ENCODE peak calls at places on chromosome 10, in seven cellular contexts. One of them, this sample, is unnamed.
A peak's percentile ranks its signal among the peaks of the same experiment; 100 is the strongest.

GRCh38 chr10:74825033-74825370 is 1.4 kb upstream of the KAT6B start:
- DNase-seq in right atrium auricular region: no peak
- DNase-seq in HuH-7.5: no peak
- DNase-seq in endodermal cell: no peak
- DNase-seq in astrocyte of the spinal cord: no peak
- DNase-seq in KBM-7: peak; percentile 57
- DNase-seq in SIG-M5: no peak
- DNase-seq in this sample: peak; percentile 90

GRCh38 chr10:110446277-110446676 is 51.4 kb upstream of the DUSP5 start:
- DNase-seq in right atrium auricular region: no peak
- DNase-seq in HuH-7.5: no peak
- DNase-seq in endodermal cell: peak; percentile 24
- DNase-seq in astrocyte of the spinal cord: no peak
- DNase-seq in KBM-7: no peak
- DNase-seq in SIG-M5: no peak
- DNase-seq in this sample: no peak

GRCh38 chr10:91798736-91799579 is 732 bp downstream of the TNKS2 start:
- DNase-seq in right atrium auricular region: no peak
- DNase-seq in HuH-7.5: no peak
- DNase-seq in endodermal cell: peak; percentile 79
- DNase-seq in astrocyte of the spinal cord: peak; percentile 50
- DNase-seq in KBM-7: peak; percentile 65
- DNase-seq in SIG-M5: peak; percentile 47
- DNase-seq in this sample: no peak

GRCh38 chr10:97822261-97822687 is 27.4 kb upstream of the GOLGA7B start:
- DNase-seq in right atrium auricular region: peak; percentile 61
- DNase-seq in HuH-7.5: no peak
- DNase-seq in endodermal cell: no peak
- DNase-seq in astrocyte of the spinal cord: no peak
- DNase-seq in KBM-7: no peak
- DNase-seq in SIG-M5: no peak
- DNase-seq in this sample: no peak

GRCh38 chr10:132961864-132962622 is 19.7 kb upstream of the CFAP46 start:
- DNase-seq in right atrium auricular region: peak; percentile 83
- DNase-seq in HuH-7.5: peak; percentile 35
- DNase-seq in endodermal cell: peak; percentile 95
- DNase-seq in astrocyte of the spinal cord: peak; percentile 58
- DNase-seq in KBM-7: peak; percentile 24
- DNase-seq in SIG-M5: no peak
- DNase-seq in this sample: peak; percentile 89

GRCh38 chr10:127715782-127716378 is 21.1 kb upstream of the FOXI2 start:
- DNase-seq in right atrium auricular region: no peak
- DNase-seq in HuH-7.5: no peak
- DNase-seq in endodermal cell: no peak
- DNase-seq in astrocyte of the spinal cord: peak; percentile 8
- DNase-seq in KBM-7: peak; percentile 31
- DNase-seq in SIG-M5: no peak
- DNase-seq in this sample: no peak

GRCh38 chr10:130729876-130730275 is 581.6 kb downstream of the TCERG1L start:
- DNase-seq in right atrium auricular region: no peak
- DNase-seq in HuH-7.5: no peak
- DNase-seq in endodermal cell: peak; percentile 12
- DNase-seq in astrocyte of the spinal cord: no peak
- DNase-seq in KBM-7: no peak
- DNase-seq in SIG-M5: no peak
- DNase-seq in this sample: no peak

GRCh38 chr10:27685686-27686085 is 59.9 kb downstream of the MKX start:
- DNase-seq in right atrium auricular region: no peak
- DNase-seq in HuH-7.5: no peak
- DNase-seq in endodermal cell: no peak
- DNase-seq in astrocyte of the spinal cord: no peak
- DNase-seq in KBM-7: no peak
- DNase-seq in SIG-M5: no peak
- DNase-seq in this sample: no peak

GRCh38 chr10:8073696-8074416 is 19.4 kb downstream of the GATA3 start:
- DNase-seq in right atrium auricular region: no peak
- DNase-seq in HuH-7.5: no peak
- DNase-seq in endodermal cell: no peak
- DNase-seq in astrocyte of the spinal cord: no peak
- DNase-seq in KBM-7: no peak
- DNase-seq in SIG-M5: no peak
- DNase-seq in this sample: no peak